ENCODE peak calls at places on chromosomes 12 and 14, in eight cellular contexts. Y is NCI-H1092 treated with DMSO at 0.1 percent for 48 hours, E is NCI-H2081, U is kidney, Q is fibroblast of the aortic adventitia, I is dorsolateral prefrontal cortex, Z is MV-4-11, J is GM20000. C is an unnamed sample.
A peak's percentile ranks its signal among the peaks of the same experiment; 100 is the strongest.

GRCh38 chr12:47896633-47897032 is 8.2 kb downstream of the VDR start:
- DNase-seq in Z (no peak), Q (no peak), U (no peak), E (peak; percentile 3), Y (no peak), J (no peak), I (no peak), C (no peak)

GRCh38 chr12:30026621-30027234 is 243.0 kb upstream of the TMTC1 start:
- DNase-seq in Y (no peak), Z (no peak), I (no peak), J (no peak), U (no peak), E (no peak), Q (peak; percentile 94), C (no peak)

GRCh38 chr14:104135904-104136471 is 2.4 kb upstream of the KIF26A start:
- DNase-seq in Z (no peak), J (no peak), E (no peak), Q (no peak), U (peak; percentile 56), Y (no peak), I (no peak), C (no peak)

GRCh38 chr12:18462437-18462836 is 201.1 kb downstream of the PIK3C2G start:
- DNase-seq in Q (peak; percentile 94), J (no peak), Z (no peak), I (no peak), Y (no peak), U (no peak), E (no peak), C (no peak)

GRCh38 chr14:23566782-23567185 is 807 bp downstream of the AP1G2 start:
- DNase-seq in Y (peak; percentile 28), E (no peak), Q (peak; percentile 29), U (no peak), Z (no peak), J (no peak), I (no peak), C (no peak)

GRCh38 chr14:61887628-61888027 is 125.4 kb downstream of the SNAPC1 start:
- DNase-seq in Y (no peak), Z (peak; percentile 51), U (no peak), J (no peak), Q (no peak), E (no peak), I (no peak), C (no peak)

GRCh38 chr12:90211017-90211416 is 502.4 kb upstream of the ATP2B1 start:
- DNase-seq in Y (no peak), Z (no peak), I (no peak), Q (peak; percentile 48), J (no peak), U (no peak), E (no peak), C (no peak)

GRCh38 chr14:31090872-31091764 is 64.9 kb upstream of the STRN3 start:
- DNase-seq in Q (peak; percentile 91), U (no peak), I (no peak), Z (peak; percentile 80), Y (peak; percentile 9), J (no peak), E (no peak), C (no peak)

GRCh38 chr12:89636054-89636775 is 72.4 kb downstream of the ATP2B1 start:
- DNase-seq in I (no peak), Z (no peak), Y (no peak), E (no peak), Q (no peak), U (no peak), J (no peak), C (no peak)